ENCODE peak calls at places on chromosomes 1 and 21, in six cellular contexts. R is GM04503, N is GM06990, S is Caki2, D is DMS 273 treated with DMSO at 0.1 percent for 48 hours, I is NCI-H2081. T is an unnamed sample.
A peak's percentile ranks its signal among the peaks of the same experiment; 100 is the strongest.

GRCh38 chr1:154869351-154870116 is 547 bp downstream of the KCNN3 start:
- DNase-seq in R (no peak), N (no peak), S (no peak), D (no peak), I (peak; percentile 23), T (peak; percentile 66)

GRCh38 chr21:45011911-45012660 is 62.3 kb upstream of the ADARB1 start:
- DNase-seq in R (peak; percentile 67), N (no peak), S (peak; percentile 92), D (no peak), I (no peak), T (no peak)

GRCh38 chr1:101769520-101769919 is 227.2 kb downstream of the OLFM3 start:
- DNase-seq in R (no peak), N (no peak), S (no peak), D (no peak), I (no peak), T (peak; percentile 9)

GRCh38 chr1:74356493-74356892 is 121.3 kb downstream of the TNNI3K start:
- DNase-seq in R (no peak), N (no peak), S (peak; percentile 6), D (no peak), I (no peak), T (no peak)

GRCh38 chr1:34828611-34829010 is 30.9 kb downstream of the SMIM12 start:
- DNase-seq in R (no peak), N (no peak), S (no peak), D (no peak), I (no peak), T (no peak)

GRCh38 chr21:45575993-45576837 is 34.0 kb upstream of the SLC19A1 start:
- DNase-seq in R (no peak), N (no peak), S (no peak), D (no peak), I (no peak), T (no peak)

GRCh38 chr1:109228167-109228566 is 14.4 kb downstream of the SARS1 start:
- DNase-seq in R (no peak), N (no peak), S (no peak), D (no peak), I (no peak), T (no peak)

GRCh38 chr1:214446772-214447556 is 104.4 kb downstream of the PTPN14 start:
- DNase-seq in R (peak; percentile 84), N (no peak), S (peak; percentile 96), D (peak; percentile 92), I (no peak), T (no peak)

GRCh38 chr1:39590546-39590945 is 14.0 kb upstream of the PABPC4 start:
- DNase-seq in R (no peak), N (no peak), S (no peak), D (no peak), I (no peak), T (no peak)

GRCh38 chr1:26164036-26164927 is 4.5 kb downstream of the C1orf232 start:
- DNase-seq in R (no peak), N (no peak), S (peak; percentile 26), D (no peak), I (no peak), T (no peak)

GRCh38 chr1:26289158-26290059 is 9.5 kb downstream of the SH3BGRL3 start:
- DNase-seq in R (no peak), N (peak; percentile 76), S (peak; percentile 68), D (peak; percentile 72), I (no peak), T (no peak)

GRCh38 chr1:81834921-81835698 is 34.4 kb downstream of the ADGRL2 start:
- DNase-seq in R (peak; percentile 12), N (no peak), S (no peak), D (no peak), I (no peak), T (no peak)

GRCh38 chr1:206738370-206739366 is 31.9 kb upstream of the IL19 start:
- DNase-seq in R (no peak), N (no peak), S (no peak), D (peak; percentile 45), I (peak; percentile 4), T (peak; percentile 17)

GRCh38 chr1:99326215-99326949 is 62.1 kb downstream of the PLPPR4 start:
- DNase-seq in R (no peak), N (no peak), S (no peak), D (no peak), I (no peak), T (no peak)

GRCh38 chr21:44820851-44821250 is 3.0 kb upstream of the SUMO3 start:
- DNase-seq in R (no peak), N (no peak), S (no peak), D (no peak), I (no peak), T (no peak)

GRCh38 chr1:22131875-22132486 is 10.9 kb downstream of the WNT4 start:
- DNase-seq in R (no peak), N (peak; percentile 54), S (peak; percentile 41), D (no peak), I (peak; percentile 77), T (peak; percentile 49)

GRCh38 chr1:169043823-169044222 is 62.7 kb upstream of the ATP1B1 start:
- DNase-seq in R (no peak), N (no peak), S (no peak), D (no peak), I (no peak), T (no peak)

GRCh38 chr21:45523411-45524101 is 18.7 kb downstream of the SLC19A1 start:
- DNase-seq in R (no peak), N (no peak), S (no peak), D (no peak), I (no peak), T (no peak)

GRCh38 chr1:65097081-65097480 is 50.9 kb upstream of the AK4 start:
- DNase-seq in R (no peak), N (no peak), S (no peak), D (no peak), I (no peak), T (no peak)

GRCh38 chr1:36525166-36525565 is 42.5 kb upstream of the CSF3R start:
- DNase-seq in R (no peak), N (no peak), S (no peak), D (no peak), I (no peak), T (no peak)

GRCh38 chr1:236282159-236282716 is 480 bp upstream of the ERO1B start:
- DNase-seq in R (peak; percentile 8), N (no peak), S (no peak), D (no peak), I (no peak), T (no peak)

GRCh38 chr1:147472953-147473734 is 68.2 kb upstream of the BCL9 start:
- DNase-seq in R (no peak), N (no peak), S (no peak), D (no peak), I (no peak), T (no peak)

GRCh38 chr1:9767964-9768668 is 55.6 kb downstream of the CLSTN1 start:
- DNase-seq in R (no peak), N (no peak), S (no peak), D (no peak), I (no peak), T (no peak)

GRCh38 chr1:21534674-21535378 is 25.6 kb downstream of the ALPL start:
- DNase-seq in R (no peak), N (no peak), S (peak; percentile 47), D (peak; percentile 70), I (no peak), T (peak; percentile 61)

GRCh38 chr1:89941110-89941770 is 53.7 kb upstream of the ZNF326 start:
- DNase-seq in R (no peak), N (peak; percentile 28), S (peak; percentile 51), D (no peak), I (no peak), T (no peak)

GRCh38 chr1:25927541-25928265 is 21.5 kb upstream of the STMN1 start:
- DNase-seq in R (no peak), N (no peak), S (no peak), D (peak; percentile 47), I (peak; percentile 72), T (peak; percentile 84)

GRCh38 chr1:21022279-21023040 is 154.2 kb downstream of the EIF4G3 start:
- DNase-seq in R (peak; percentile 95), N (peak; percentile 64), S (peak; percentile 93), D (peak; percentile 74), I (peak; percentile 84), T (peak; percentile 91)

GRCh38 chr1:230507671-230508407 is 81.7 kb upstream of the PGBD5 start:
- DNase-seq in R (no peak), N (no peak), S (peak; percentile 68), D (no peak), I (no peak), T (peak; percentile 9)

GRCh38 chr21:17869115-17869514 is 50.0 kb upstream of the C21orf91 start:
- DNase-seq in R (no peak), N (no peak), S (no peak), D (no peak), I (no peak), T (no peak)

GRCh38 chr1:202416641-202417040 is 68.1 kb downstream of the PPP1R12B start:
- DNase-seq in R (no peak), N (no peak), S (no peak), D (no peak), I (no peak), T (no peak)

GRCh38 chr1:225766967-225767413 is 10.6 kb upstream of the SRP9 start:
- DNase-seq in R (peak; percentile 93), N (no peak), S (peak; percentile 43), D (peak; percentile 96), I (peak; percentile 25), T (peak; percentile 78)

GRCh38 chr1:64246294-64246917 is 43.0 kb downstream of the UBE2U start:
- DNase-seq in R (no peak), N (no peak), S (no peak), D (peak; percentile 44), I (peak; percentile 35), T (peak; percentile 56)

GRCh38 chr21:43315244-43316137 is 111.4 kb downstream of the SIK1 start:
- DNase-seq in R (no peak), N (no peak), S (no peak), D (no peak), I (no peak), T (peak; percentile 10)

GRCh38 chr1:228488107-228488817 is 1.1 kb downstream of the RNF187 start:
- DNase-seq in R (no peak), N (no peak), S (no peak), D (no peak), I (no peak), T (peak; percentile 45)

GRCh38 chr1:87392241-87393192 is 63.8 kb downstream of the LMO4 start:
- DNase-seq in R (peak; percentile 27), N (no peak), S (peak; percentile 11), D (no peak), I (no peak), T (no peak)

GRCh38 chr1:67970088-67970487 is 80.3 kb downstream of the DIRAS3 start:
- DNase-seq in R (peak; percentile 73), N (no peak), S (peak; percentile 27), D (no peak), I (no peak), T (no peak)

T was measured in NCI-H1092 treated with DMSO at 0.1 percent for 48 hours.